ENCODE peak calls at places on chromosome 13, in four cellular contexts. A is caudate nucleus, B is GM23248, Y is H4. K is an unnamed sample.
A peak's percentile ranks its signal among the peaks of the same experiment; 100 is the strongest.

GRCh38 chr13:97879646-97880297 is 73.7 kb upstream of the IPO5 start:
- DNase-seq in A (no peak), B (peak; percentile 91), Y (peak; percentile 15), K (no peak)

GRCh38 chr13:113526466-113527220 is 36.1 kb upstream of the DCUN1D2 start:
- DNase-seq in A (no peak), B (no peak), Y (no peak), K (no peak)

GRCh38 chr13:75761373-75761772 is 125.2 kb downstream of the LMO7 start:
- DNase-seq in A (no peak), B (peak; percentile 39), Y (no peak), K (no peak)

GRCh38 chr13:29861694-29862110 is 11.3 kb upstream of the UBL3 start:
- DNase-seq in A (no peak), B (peak; percentile 99), Y (no peak), K (no peak)

GRCh38 chr13:39144941-39145533 is 106.8 kb downstream of the NHLRC3 start:
- DNase-seq in A (no peak), B (peak; percentile 79), Y (peak; percentile 20), K (no peak)

GRCh38 chr13:32713397-32713796 is 127.1 kb downstream of the PDS5B start:
- DNase-seq in A (no peak), B (no peak), Y (no peak), K (no peak)

GRCh38 chr13:24995225-24995804 is 100.6 kb upstream of the PABPC3 start:
- DNase-seq in A (no peak), B (peak; percentile 88), Y (peak; percentile 75), K (peak; percentile 71)

GRCh38 chr13:101552797-101553196 is 100.3 kb downstream of the ITGBL1 start:
- DNase-seq in A (no peak), B (peak; percentile 83), Y (no peak), K (no peak)

GRCh38 chr13:29799041-29799440 is 51.4 kb downstream of the UBL3 start:
- DNase-seq in A (no peak), B (no peak), Y (no peak), K (no peak)

GRCh38 chr13:28597641-28598040 is 61.3 kb upstream of the POMP start:
- DNase-seq in A (no peak), B (no peak), Y (no peak), K (no peak)

GRCh38 chr13:95641961-95642621 is 2.4 kb downstream of the DZIP1 start:
- DNase-seq in A (peak; percentile 7), B (peak; percentile 77), Y (no peak), K (peak; percentile 23)

GRCh38 chr13:99063952-99064351 is 86.1 kb upstream of the DOCK9 start:
- DNase-seq in A (no peak), B (peak; percentile 37), Y (no peak), K (no peak)

GRCh38 chr13:30153871-30154426 is 153.4 kb downstream of the KATNAL1 start:
- DNase-seq in A (no peak), B (peak; percentile 58), Y (no peak), K (no peak)

GRCh38 chr13:23175920-23176319 is 4.9 kb upstream of the SGCG start:
- DNase-seq in A (no peak), B (peak; percentile 38), Y (no peak), K (no peak)